ENCODE peak calls at places on chromosomes 1 and 21, in seven cellular contexts. One of them, this sample, is unnamed.

GRCh38 chr1:154567386-154568164 is at the start of gene CHRNB2:
- DNase-seq in right lobe of liver: peak; percentile 65
- DNase-seq in IMR-90: no peak
- DNase-seq in transverse colon: peak; percentile 72
- DNase-seq in ovary: peak; percentile 77
- DNase-seq in stomach: peak; percentile 78
- DNase-seq in tibial nerve: peak; percentile 39
- DNase-seq in this sample: peak; percentile 81

GRCh38 chr1:154418062-154418897 is 13.1 kb downstream of the IL6R start:
- DNase-seq in right lobe of liver: peak; percentile 88
- DNase-seq in tibial nerve: peak; percentile 24
- DNase-seq in IMR-90: no peak
- DNase-seq in transverse colon: peak; percentile 92
- DNase-seq in ovary: peak; percentile 47
- DNase-seq in stomach: peak; percentile 90
- DNase-seq in this sample: no peak

GRCh38 chr1:93620841-93621210 is 60.8 kb downstream of the BCAR3 start:
- DNase-seq in transverse colon: peak; percentile 68
- DNase-seq in IMR-90: no peak
- DNase-seq in stomach: peak; percentile 68
- DNase-seq in right lobe of liver: no peak
- DNase-seq in ovary: no peak
- DNase-seq in tibial nerve: no peak
- DNase-seq in this sample: no peak

GRCh38 chr1:211932581-211933010 is 102.0 kb upstream of the LPGAT1 start:
- DNase-seq in transverse colon: no peak
- DNase-seq in tibial nerve: no peak
- DNase-seq in IMR-90: no peak
- DNase-seq in stomach: no peak
- DNase-seq in right lobe of liver: no peak
- DNase-seq in ovary: no peak
- DNase-seq in this sample: no peak

GRCh38 chr1:106584663-106585062 is 471.8 kb upstream of the PRMT6 start:
- DNase-seq in ovary: no peak
- DNase-seq in right lobe of liver: peak; percentile 43
- DNase-seq in IMR-90: no peak
- DNase-seq in transverse colon: no peak
- DNase-seq in stomach: no peak
- DNase-seq in tibial nerve: no peak
- DNase-seq in this sample: no peak

GRCh38 chr1:91876040-91876470 is 9.9 kb downstream of the TGFBR3 start:
- DNase-seq in ovary: no peak
- DNase-seq in transverse colon: no peak
- DNase-seq in tibial nerve: no peak
- DNase-seq in stomach: no peak
- DNase-seq in IMR-90: no peak
- DNase-seq in right lobe of liver: no peak
- DNase-seq in this sample: no peak

GRCh38 chr1:175146535-175147213 is 45.9 kb downstream of the KIAA0040 start:
- DNase-seq in transverse colon: peak; percentile 68
- DNase-seq in IMR-90: peak; percentile 28
- DNase-seq in tibial nerve: peak; percentile 32
- DNase-seq in stomach: peak; percentile 78
- DNase-seq in ovary: peak; percentile 42
- DNase-seq in right lobe of liver: peak; percentile 64
- DNase-seq in this sample: peak; percentile 61

GRCh38 chr21:42161957-42162681 is 56.8 kb upstream of the ABCG1 start:
- DNase-seq in IMR-90: no peak
- DNase-seq in transverse colon: no peak
- DNase-seq in right lobe of liver: no peak
- DNase-seq in tibial nerve: no peak
- DNase-seq in ovary: no peak
- DNase-seq in stomach: no peak
- DNase-seq in this sample: peak; percentile 51

GRCh38 chr1:226060976-226061792 is 1.3 kb upstream of the H3-3A start:
- DNase-seq in tibial nerve: no peak
- DNase-seq in right lobe of liver: no peak
- DNase-seq in ovary: no peak
- DNase-seq in stomach: no peak
- DNase-seq in IMR-90: no peak
- DNase-seq in transverse colon: no peak
- DNase-seq in this sample: no peak

GRCh38 chr1:7579016-7579415 is 192.1 kb upstream of the VAMP3 start:
- DNase-seq in right lobe of liver: no peak
- DNase-seq in transverse colon: no peak
- DNase-seq in stomach: no peak
- DNase-seq in ovary: peak; percentile 3
- DNase-seq in IMR-90: no peak
- DNase-seq in tibial nerve: peak; percentile 4
- DNase-seq in this sample: peak; percentile 17

GRCh38 chr1:105138445-105138821 is 1388.7 kb downstream of the AMY1C start:
- DNase-seq in stomach: peak; percentile 35
- DNase-seq in right lobe of liver: no peak
- DNase-seq in tibial nerve: no peak
- DNase-seq in transverse colon: no peak
- DNase-seq in ovary: no peak
- DNase-seq in IMR-90: no peak
- DNase-seq in this sample: peak; percentile 31

GRCh38 chr1:63407002-63407401 is 39.6 kb downstream of the ALG6 start:
- DNase-seq in IMR-90: peak; percentile 62
- DNase-seq in stomach: no peak
- DNase-seq in transverse colon: no peak
- DNase-seq in tibial nerve: no peak
- DNase-seq in right lobe of liver: no peak
- DNase-seq in ovary: no peak
- DNase-seq in this sample: no peak

GRCh38 chr1:212934050-212934449 is 16.3 kb upstream of the VASH2 start:
- DNase-seq in ovary: no peak
- DNase-seq in tibial nerve: no peak
- DNase-seq in stomach: no peak
- DNase-seq in IMR-90: no peak
- DNase-seq in right lobe of liver: no peak
- DNase-seq in transverse colon: no peak
- DNase-seq in this sample: no peak

GRCh38 chr1:228964178-228964819 is 229.0 kb downstream of the RHOU start:
- DNase-seq in ovary: peak; percentile 50
- DNase-seq in right lobe of liver: no peak
- DNase-seq in IMR-90: peak; percentile 94
- DNase-seq in tibial nerve: no peak
- DNase-seq in transverse colon: peak; percentile 19
- DNase-seq in stomach: peak; percentile 37
- DNase-seq in this sample: no peak

GRCh38 chr1:215845224-215845902 is 278.3 kb downstream of the KCTD3 start:
- DNase-seq in transverse colon: no peak
- DNase-seq in tibial nerve: no peak
- DNase-seq in right lobe of liver: no peak
- DNase-seq in stomach: no peak
- DNase-seq in IMR-90: peak; percentile 92
- DNase-seq in ovary: no peak
- DNase-seq in this sample: no peak

DNA sequence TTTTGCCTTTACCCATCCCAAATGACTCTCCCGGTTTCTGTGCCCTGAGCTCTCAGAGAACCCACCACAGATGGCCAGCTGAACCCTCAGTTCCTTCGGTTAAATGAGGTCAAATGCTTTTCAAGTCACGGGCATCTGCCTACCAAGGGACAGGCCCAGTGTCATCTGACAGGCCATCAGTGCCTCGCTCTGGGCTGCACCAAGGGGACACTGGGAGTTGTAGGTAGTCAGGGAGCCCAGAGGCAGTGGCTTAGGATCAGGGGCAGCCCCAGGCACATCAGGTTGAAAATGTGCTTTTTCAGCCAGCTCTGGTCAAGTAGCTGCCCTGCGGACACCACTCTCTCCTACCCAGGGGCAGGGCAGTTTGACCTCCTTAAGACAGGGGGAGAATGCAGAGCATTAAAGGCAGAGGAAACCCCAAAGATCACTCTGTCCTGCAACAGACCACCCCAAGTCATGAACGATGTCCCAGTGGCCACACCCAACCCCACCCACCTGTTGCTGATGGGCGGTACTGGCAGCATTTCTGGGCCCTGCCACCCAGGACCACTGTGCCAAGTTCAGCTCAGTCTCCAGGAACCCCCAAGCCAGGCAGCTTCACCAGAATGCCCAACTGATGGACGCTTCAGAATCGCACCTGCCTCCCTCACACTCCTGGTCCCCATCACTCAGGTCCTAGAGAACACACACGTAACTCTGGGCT is 60.7 kb downstream of the CASZ1 start:
- DNase-seq in ovary: no peak
- DNase-seq in IMR-90: no peak
- DNase-seq in tibial nerve: no peak
- DNase-seq in right lobe of liver: no peak
- DNase-seq in transverse colon: no peak
- DNase-seq in stomach: no peak
- DNase-seq in this sample: no peak
- TF ChIP-seq POLR2A in ovary: no peak
- TF ChIP-seq POLR2A in IMR-90: no peak
- TF ChIP-seq POLR2A in tibial nerve: no peak
- TF ChIP-seq POLR2A in right lobe of liver: no peak
- TF ChIP-seq POLR2A in transverse colon: no peak
- TF ChIP-seq POLR2A in stomach: no peak
- TF ChIP-seq POLR2A in this sample: no peak

GRCh38 chr1:28517649-28517999 is 11.8 kb downstream of the RCC1 start:
- DNase-seq in stomach: no peak
- DNase-seq in IMR-90: peak; percentile 37
- DNase-seq in right lobe of liver: no peak
- DNase-seq in transverse colon: no peak
- DNase-seq in ovary: no peak
- DNase-seq in tibial nerve: no peak
- DNase-seq in this sample: no peak

GRCh38 chr1:28519946-28520725 is 14.3 kb downstream of the RCC1 start:
- DNase-seq in ovary: no peak
- DNase-seq in right lobe of liver: no peak
- DNase-seq in IMR-90: no peak
- DNase-seq in stomach: no peak
- DNase-seq in tibial nerve: no peak
- DNase-seq in transverse colon: no peak
- DNase-seq in this sample: no peak

GRCh38 chr1:28516518-28516956 is 10.7 kb downstream of the RCC1 start:
- DNase-seq in right lobe of liver: no peak
- DNase-seq in ovary: no peak
- DNase-seq in tibial nerve: no peak
- DNase-seq in IMR-90: no peak
- DNase-seq in transverse colon: no peak
- DNase-seq in stomach: no peak
- DNase-seq in this sample: no peak

GRCh38 chr1:28518000-28518744 is 12.3 kb downstream of the RCC1 start:
- DNase-seq in stomach: peak; percentile 92
- DNase-seq in right lobe of liver: peak; percentile 94
- DNase-seq in IMR-90: peak; percentile 81
- DNase-seq in transverse colon: peak; percentile 91
- DNase-seq in tibial nerve: peak; percentile 81
- DNase-seq in ovary: peak; percentile 93
- DNase-seq in this sample: peak; percentile 91

DNA sequence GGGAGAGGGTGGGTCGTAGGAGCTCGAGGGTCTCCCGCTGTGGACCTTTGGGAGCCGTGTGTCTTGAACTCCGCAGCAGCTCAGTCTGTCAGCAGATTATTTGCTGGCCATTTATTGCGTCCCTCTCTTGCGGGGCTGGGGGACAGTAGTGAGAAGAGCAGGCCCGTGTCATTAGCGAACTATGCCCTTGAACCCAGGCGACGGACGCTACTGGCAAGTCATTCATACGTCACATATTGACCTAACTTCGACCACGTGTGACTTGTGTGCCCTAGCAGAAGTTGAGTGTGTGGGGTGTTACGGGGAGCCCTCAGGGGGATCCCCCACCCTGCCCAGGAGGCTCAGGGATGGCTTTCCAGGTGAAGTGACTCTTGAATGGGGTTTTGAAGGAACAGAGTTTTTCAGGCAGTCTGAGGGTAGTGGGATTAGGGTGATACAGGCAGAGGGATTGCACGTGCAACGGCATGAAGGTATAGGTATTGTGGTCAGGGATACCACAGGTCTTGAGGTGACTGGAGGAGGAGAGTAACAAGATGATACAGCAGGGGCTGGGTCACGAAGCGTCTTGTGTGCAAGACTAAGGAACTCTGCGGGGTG is 13.0 kb downstream of the RCC1 start:
- DNase-seq in ovary: no peak
- DNase-seq in right lobe of liver: peak; percentile 42
- DNase-seq in stomach: no peak
- DNase-seq in IMR-90: no peak
- DNase-seq in tibial nerve: no peak
- DNase-seq in transverse colon: no peak
- DNase-seq in this sample: no peak
- TF ChIP-seq POLR2A in ovary: no peak
- TF ChIP-seq POLR2A in right lobe of liver: no peak
- TF ChIP-seq POLR2A in stomach: no peak
- TF ChIP-seq POLR2A in IMR-90: no peak
- TF ChIP-seq POLR2A in tibial nerve: no peak
- TF ChIP-seq POLR2A in transverse colon: no peak
- TF ChIP-seq POLR2A in this sample: no peak

GRCh38 chr1:44221793-44222192 is 8.5 kb downstream of the DMAP1 start:
- DNase-seq in right lobe of liver: no peak
- DNase-seq in tibial nerve: no peak
- DNase-seq in stomach: no peak
- DNase-seq in transverse colon: no peak
- DNase-seq in IMR-90: no peak
- DNase-seq in ovary: no peak
- DNase-seq in this sample: no peak

GRCh38 chr1:44220755-44221154 is 7.5 kb downstream of the DMAP1 start:
- DNase-seq in IMR-90: no peak
- DNase-seq in ovary: no peak
- DNase-seq in stomach: no peak
- DNase-seq in right lobe of liver: no peak
- DNase-seq in tibial nerve: no peak
- DNase-seq in transverse colon: no peak
- DNase-seq in this sample: no peak

GRCh38 chr1:44218503-44219300 is 5.4 kb downstream of the DMAP1 start:
- DNase-seq in right lobe of liver: no peak
- DNase-seq in transverse colon: no peak
- DNase-seq in IMR-90: no peak
- DNase-seq in tibial nerve: no peak
- DNase-seq in ovary: no peak
- DNase-seq in stomach: no peak
- DNase-seq in this sample: peak; percentile 56

GRCh38 chr1:44219301-44219626 is 6.0 kb downstream of the DMAP1 start:
- DNase-seq in IMR-90: no peak
- DNase-seq in stomach: no peak
- DNase-seq in transverse colon: no peak
- DNase-seq in right lobe of liver: no peak
- DNase-seq in tibial nerve: no peak
- DNase-seq in ovary: no peak
- DNase-seq in this sample: no peak

GRCh38 chr1:44220001-44220751 is 6.9 kb downstream of the DMAP1 start:
- DNase-seq in transverse colon: no peak
- DNase-seq in stomach: no peak
- DNase-seq in right lobe of liver: no peak
- DNase-seq in ovary: no peak
- DNase-seq in IMR-90: peak; percentile 89
- DNase-seq in tibial nerve: no peak
- DNase-seq in this sample: no peak
- TF ChIP-seq POLR2A in transverse colon: no peak
- TF ChIP-seq POLR2A in stomach: no peak
- TF ChIP-seq POLR2A in right lobe of liver: no peak
- TF ChIP-seq POLR2A in ovary: no peak
- TF ChIP-seq POLR2A in IMR-90: no peak
- TF ChIP-seq POLR2A in tibial nerve: no peak
- TF ChIP-seq POLR2A in this sample: no peak

DNA sequence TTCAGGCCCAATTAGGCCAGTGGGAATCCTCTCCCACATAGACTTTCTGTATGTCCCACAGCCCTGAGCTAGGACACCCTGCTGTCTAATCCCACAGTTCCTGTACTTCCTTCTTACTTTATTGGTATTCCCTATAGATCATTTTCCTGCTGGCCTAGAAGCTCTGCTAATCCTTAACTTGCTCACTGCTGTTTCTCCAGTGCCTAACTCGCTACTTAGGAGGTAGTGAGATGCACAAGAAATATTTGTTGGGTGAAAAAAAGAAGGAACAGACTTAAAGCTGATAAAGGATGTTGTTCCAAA is 34.1 kb upstream of the FHAD1 start:
- DNase-seq in IMR-90: no peak
- DNase-seq in ovary: no peak
- DNase-seq in tibial nerve: no peak
- DNase-seq in right lobe of liver: no peak
- DNase-seq in transverse colon: no peak
- DNase-seq in stomach: no peak
- DNase-seq in this sample: no peak
- TF ChIP-seq POLR2A in IMR-90: no peak
- TF ChIP-seq POLR2A in ovary: no peak
- TF ChIP-seq POLR2A in tibial nerve: no peak
- TF ChIP-seq POLR2A in right lobe of liver: no peak
- TF ChIP-seq POLR2A in transverse colon: no peak
- TF ChIP-seq POLR2A in stomach: no peak
- TF ChIP-seq POLR2A in this sample: no peak

This sample was measured in heart left ventricle.